ENCODE peak calls at places on chromosomes 11 and 22, in five cellular contexts. C, E, U, M and Y are unnamed samples.

GRCh38 chr11:1194977-1195689 is 27.7 kb upstream of the MUC5B start:
- DNase-seq in U (no peak), C (no peak), E (no peak), M (no peak), Y (no peak)

GRCh38 chr11:46437106-46437689 is 45.6 kb upstream of the CHRM4 start:
- DNase-seq in U (no peak), E (no peak), M (no peak), C (no peak), Y (no peak)

GRCh38 chr11:35878736-35879135 is 65.1 kb upstream of the LDLRAD3 start:
- DNase-seq in M (no peak), E (no peak), C (no peak), U (no peak), Y (no peak)

GRCh38 chr11:75263944-75264349 is 23.4 kb downstream of the TPBGL start:
- DNase-seq in E (no peak), U (no peak), C (no peak), M (no peak), Y (peak)

GRCh38 chr11:65478411-65479183 is 20.2 kb upstream of the MALAT1 start:
- DNase-seq in U (no peak), E (no peak), M (peak), C (no peak), Y (no peak)

GRCh38 chr22:43563571-43563970 is 151.8 kb downstream of the MPPED1 start:
- DNase-seq in M (no peak), E (no peak), U (no peak), C (no peak), Y (no peak)

GRCh38 chr11:68251770-68252169 is 20.0 kb downstream of the C11orf24 start:
- DNase-seq in U (no peak), E (no peak), M (no peak), C (no peak), Y (no peak)

GRCh38 chr22:48649466-48649865 is 1178.2 kb downstream of the BRD1 start:
- DNase-seq in M (no peak), E (no peak), C (no peak), U (no peak), Y (no peak)

GRCh38 chr22:36940676-36941075 is 27.2 kb downstream of the CSF2RB start:
- DNase-seq in C (no peak), M (no peak), E (no peak), U (no peak), Y (no peak)

GRCh38 chr11:31958086-31958735 is 132.7 kb upstream of the RCN1 start:
- DNase-seq in U (peak), M (peak), E (peak), C (no peak), Y (peak)